ENCODE peak calls at places on chromosome 14, in nine cellular contexts. T, K, S, H, P, J, V, Z and M are unnamed samples. For H3K4me1, the result is how much of the 10 kb centered on the place peaks cover.

GRCh38 chr14:81144811-81145598 is 75.8 kb downstream of the GTF2A1 start:
- DNase-seq in T (no peak), K (no peak), S (no peak), H (no peak), P (no peak), J (no peak), V (no peak), Z (no peak), M (no peak)

GRCh38 chr14:30873308-30874119 is 845 bp upstream of the COCH start:
- DNase-seq in T (no peak), K (no peak), S (no peak), H (no peak), P (no peak), J (no peak), V (no peak), Z (no peak), M (no peak)

GRCh38 chr14:101891471-101891870 is 72.9 kb upstream of the DYNC1H1 start:
- DNase-seq in T (no peak), K (no peak), S (no peak), H (no peak), P (no peak), J (no peak), V (no peak), Z (no peak), M (no peak)

GRCh38 chr14:58395815-58396626 is at the start of gene TOMM20L:
- DNase-seq in T (peak), K (peak), S (peak), H (peak), P (peak), J (peak), V (peak), Z (peak), M (peak)

GRCh38 chr14:27077181-27077738 is 479.4 kb upstream of the NOVA1 start:
- DNase-seq in T (no peak), K (no peak), S (no peak), H (no peak), P (no peak), J (no peak), V (no peak), Z (no peak), M (no peak)

GRCh38 chr14:24876996-24877395 is 173.0 kb downstream of the STXBP6 start:
- DNase-seq in T (no peak), K (no peak), S (no peak), H (no peak), P (no peak), J (no peak), V (no peak), Z (no peak), M (no peak)

GRCh38 chr14:64478634-64479250 is 13.4 kb downstream of the AKAP5 start:
- DNase-seq in T (no peak), K (no peak), S (no peak), H (no peak), P (no peak), J (no peak), V (no peak), Z (no peak), M (no peak)

GRCh38 chr14:99604766-99605298 is 825 bp upstream of the CCDC85C start:
- DNase-seq in T (no peak), K (no peak), S (peak), H (peak), P (peak), J (no peak), V (peak), Z (no peak), M (no peak)

GRCh38 chr14:81855007-81855406 is 321.4 kb upstream of the SEL1L start:
- DNase-seq in T (no peak), K (no peak), S (no peak), H (no peak), P (no peak), J (no peak), V (no peak), Z (no peak), M (no peak)

GRCh38 chr14:65318636-65319506 is 93.7 kb upstream of the FUT8 start:
- DNase-seq in T (no peak), K (no peak), S (no peak), H (no peak), P (no peak), J (no peak), V (no peak), Z (no peak), M (no peak)

DNA sequence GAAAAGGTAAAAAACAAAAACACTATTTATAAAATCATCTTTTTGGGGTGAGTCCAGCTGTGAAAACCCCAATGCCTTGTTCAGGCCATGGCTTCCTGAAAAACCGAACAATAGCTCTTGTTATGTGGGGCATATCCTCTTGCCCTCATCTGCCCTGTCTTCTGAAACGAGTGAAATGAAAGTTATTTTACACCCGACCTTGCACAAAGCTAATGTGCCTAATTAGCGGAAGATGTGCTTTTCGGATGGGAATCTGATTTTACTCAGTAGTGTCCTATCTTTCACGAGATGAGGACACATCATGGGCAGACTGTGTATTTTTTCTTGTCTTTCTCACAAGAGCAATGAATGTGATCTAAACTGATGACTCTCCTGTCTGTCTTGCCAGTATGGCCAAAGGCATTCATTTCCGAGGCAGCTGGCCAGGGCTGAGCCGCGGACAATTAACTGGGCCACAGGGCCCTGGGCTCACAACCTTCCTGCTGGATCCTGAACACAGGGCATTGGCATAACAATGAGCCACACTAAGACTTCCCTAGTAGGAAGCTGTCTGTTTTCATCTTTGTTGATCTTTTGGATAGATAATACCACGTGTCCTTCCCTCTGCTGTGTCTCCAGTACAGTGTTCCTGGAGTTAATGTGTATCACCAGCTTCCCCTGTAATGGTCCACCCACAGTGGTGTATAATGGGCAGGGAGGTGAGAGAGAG is 86.0 kb upstream of the HIF1A start:
- DNase-seq in T (no peak), K (no peak), S (no peak), H (no peak), P (no peak), J (no peak), V (no peak), Z (no peak), M (no peak)
- H3K27ac ChIP-seq in T (peak), K (peak), S (no peak), H (no peak), P (peak), J (peak), V (no peak), Z (peak), M (no peak)

DNA sequence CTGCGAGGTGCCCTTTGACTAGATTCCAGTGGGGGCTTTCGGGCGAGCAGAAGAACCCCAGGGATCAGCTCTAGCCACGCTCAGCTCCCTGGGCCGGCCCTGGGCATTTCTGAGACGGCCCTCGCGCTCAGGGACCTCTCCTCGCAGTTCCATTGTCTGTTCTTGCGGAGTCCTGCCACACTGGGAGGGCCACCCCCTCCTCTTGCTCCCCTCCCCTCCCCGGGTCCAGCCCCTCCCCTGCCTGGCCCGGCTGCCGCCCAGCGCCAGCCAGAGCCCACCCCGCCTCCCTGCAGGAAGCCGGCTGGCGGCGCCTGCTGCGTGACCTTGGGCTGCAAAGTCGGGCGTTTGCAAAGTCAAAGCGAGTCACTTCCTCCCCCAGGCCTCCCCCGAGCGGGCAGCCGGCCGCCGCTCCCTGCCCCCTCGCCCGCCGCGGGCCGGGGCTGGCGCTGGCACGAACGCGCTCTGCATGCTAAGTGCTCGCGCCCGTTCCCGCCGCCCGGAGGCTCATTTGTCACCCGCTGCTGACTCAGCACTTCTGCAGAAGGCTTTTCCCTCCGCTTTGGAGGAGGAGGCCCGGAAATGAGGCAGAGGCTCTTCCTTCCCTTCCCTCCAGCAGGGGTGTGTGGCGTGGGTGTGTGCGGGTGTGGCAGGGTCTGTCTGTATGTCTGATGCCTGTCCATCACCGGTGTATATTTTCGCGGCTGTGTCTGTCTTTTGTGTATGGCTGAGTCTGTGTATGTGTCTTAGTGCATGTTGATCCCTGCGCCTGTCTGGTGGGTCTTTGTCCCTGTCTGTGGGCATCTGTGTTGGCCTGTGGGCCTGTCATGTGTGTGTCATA is 72.0 kb downstream of the IRF2BPL start:
- DNase-seq in T (peak), K (peak), S (peak), H (peak), P (peak), J (peak), V (peak), Z (peak), M (peak)
- H3K4me1 ChIP-seq in T (half or more), K (half or more), S (half or more), H (under half), P (half or more), J (half or more), V (half or more), Z (under half), M (under half)

DNA sequence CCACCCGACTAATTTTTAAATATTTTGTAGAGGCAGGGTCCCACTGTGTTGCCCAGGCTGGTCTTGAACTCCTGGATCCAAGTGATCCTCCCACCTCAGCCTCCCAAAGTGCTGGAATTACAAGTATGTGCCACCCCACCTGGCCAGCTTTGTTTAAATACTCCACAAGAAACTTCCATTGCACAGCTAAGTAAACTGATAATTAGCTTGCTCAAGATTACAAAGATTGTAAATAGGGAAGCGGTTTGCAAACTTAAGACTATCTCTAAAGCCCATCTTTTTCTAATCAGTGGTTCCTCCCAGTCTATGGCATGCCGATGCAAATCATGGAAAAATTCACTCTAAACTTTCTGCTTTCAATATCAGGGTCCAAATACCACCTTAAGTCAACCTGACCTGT is 9.7 kb downstream of the SLC7A8 start:
- DNase-seq in T (no peak), K (no peak), S (no peak), H (no peak), P (no peak), J (no peak), V (no peak), Z (no peak), M (no peak)
- H3K27ac ChIP-seq in T (no peak), K (no peak), S (no peak), H (no peak), P (no peak), J (peak), V (no peak), Z (peak), M (no peak)

DNA sequence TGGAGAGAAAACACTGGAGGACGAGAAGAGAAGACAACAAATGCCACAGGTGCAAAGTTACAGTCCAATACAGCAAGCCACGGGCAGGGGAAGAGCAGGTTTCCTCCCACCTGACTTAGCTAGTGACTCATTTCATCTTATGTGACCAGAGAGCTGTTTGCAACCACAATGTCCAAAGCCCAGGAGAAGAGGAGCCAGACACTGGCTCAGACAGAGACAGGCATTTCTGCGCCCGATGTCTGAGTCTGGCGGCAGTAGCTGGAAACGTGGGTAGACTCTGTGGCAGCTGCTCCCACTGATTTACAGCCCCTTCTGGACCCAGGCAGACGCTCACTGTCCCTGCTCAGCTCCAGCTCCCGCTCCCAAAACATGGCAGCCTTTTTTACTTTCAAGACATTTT is 60.0 kb downstream of the CHGA start:
- DNase-seq in T (no peak), K (no peak), S (no peak), H (no peak), P (no peak), J (no peak), V (no peak), Z (no peak), M (no peak)
- H3K4me1 ChIP-seq in T (under half), K (half or more), S (under half), H (under half), P (under half), J (under half), V (under half), Z (under half), M (under half)

GRCh38 chr14:89486505-89486904 is 69.5 kb upstream of the FOXN3 start:
- DNase-seq in T (no peak), K (no peak), S (no peak), H (no peak), P (no peak), J (no peak), V (no peak), Z (no peak), M (no peak)

GRCh38 chr14:89493406-89493805 is 76.4 kb upstream of the FOXN3 start:
- DNase-seq in T (no peak), K (no peak), S (no peak), H (no peak), P (no peak), J (no peak), V (no peak), Z (no peak), M (no peak)

GRCh38 chr14:89486961-89487360 is 69.9 kb upstream of the FOXN3 start:
- DNase-seq in T (no peak), K (no peak), S (no peak), H (no peak), P (no peak), J (no peak), V (no peak), Z (no peak), M (no peak)

GRCh38 chr14:89491701-89492381 is 74.8 kb upstream of the FOXN3 start:
- DNase-seq in T (no peak), K (no peak), S (no peak), H (no peak), P (no peak), J (no peak), V (no peak), Z (no peak), M (no peak)

DNA sequence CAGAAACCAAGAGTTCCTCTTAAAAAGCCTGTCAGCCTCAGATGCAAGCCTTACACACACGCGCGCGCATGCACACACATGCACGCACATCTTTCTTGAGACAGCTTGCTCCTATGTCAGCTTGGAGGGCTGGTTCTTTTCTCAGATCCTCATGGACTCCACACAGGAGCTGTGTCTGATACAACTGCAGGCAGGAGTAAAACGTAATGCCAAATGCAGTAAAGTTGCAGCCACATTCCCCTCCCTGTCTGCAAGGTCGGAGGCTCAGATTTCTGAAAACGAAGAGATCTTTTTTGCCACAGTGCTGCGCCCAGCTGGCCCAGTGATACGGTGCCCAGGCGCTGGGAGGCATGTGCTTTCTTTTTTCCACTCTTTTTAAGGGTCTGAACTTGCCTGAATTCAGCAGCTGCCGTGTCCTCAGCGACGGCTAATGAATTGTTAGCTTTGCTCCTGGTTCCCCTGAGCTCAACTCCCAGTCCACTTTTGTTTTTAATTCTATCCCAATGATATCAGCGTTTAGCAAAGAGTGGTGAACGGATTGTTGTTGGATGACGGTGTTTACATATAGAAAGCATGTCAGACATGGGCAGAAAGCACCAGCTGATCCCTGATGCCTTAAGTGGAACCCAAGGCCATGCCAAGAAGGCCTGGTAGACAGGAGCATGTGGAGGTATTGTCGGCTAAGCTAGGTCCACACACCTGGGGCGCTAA is 72.9 kb upstream of the FOXN3 start:
- DNase-seq in T (no peak), K (no peak), S (no peak), H (no peak), P (no peak), J (no peak), V (no peak), Z (no peak), M (no peak)
- H3K27ac ChIP-seq in T (no peak), K (no peak), S (no peak), H (no peak), P (no peak), J (peak), V (no peak), Z (no peak), M (no peak)

DNA sequence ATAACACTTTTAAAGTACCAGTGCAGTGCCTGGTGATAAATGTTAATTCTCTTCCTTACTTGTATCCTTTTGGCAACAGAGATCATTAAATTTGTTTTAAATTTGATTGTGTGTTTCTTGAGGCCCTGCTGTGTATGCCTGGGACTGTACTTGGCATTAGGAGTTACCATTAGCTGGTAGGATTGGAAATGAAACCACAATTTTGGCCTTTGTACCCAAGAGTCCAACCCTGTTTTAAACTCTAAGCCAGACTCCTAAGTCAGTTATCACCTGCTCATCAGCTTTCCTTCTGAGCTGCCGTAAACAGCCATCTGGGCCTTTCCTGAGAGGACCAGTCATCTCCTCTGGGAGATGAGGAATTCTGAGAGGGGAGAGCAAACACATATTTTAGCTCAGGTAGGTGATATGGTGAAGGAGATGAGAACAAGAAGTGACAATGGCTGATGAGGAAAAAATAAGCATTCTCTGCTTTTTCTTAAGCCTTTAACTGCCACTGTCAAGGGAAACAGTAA is 74.3 kb upstream of the SRSF5 start:
- DNase-seq in T (no peak), K (no peak), S (no peak), H (no peak), P (no peak), J (no peak), V (no peak), Z (no peak), M (no peak)
- H3K4me1 ChIP-seq in T (half or more), K (half or more), S (half or more), H (under half), P (under half), J (half or more), V (half or more), Z (half or more), M (under half)

GRCh38 chr14:34222122-34222521 is 239.9 kb downstream of the SPTSSA start:
- DNase-seq in T (no peak), K (no peak), S (no peak), H (no peak), P (peak), J (no peak), V (no peak), Z (no peak), M (no peak)

GRCh38 chr14:34224221-34224620 is 237.8 kb downstream of the SPTSSA start:
- DNase-seq in T (no peak), K (no peak), S (no peak), H (no peak), P (no peak), J (no peak), V (no peak), Z (no peak), M (no peak)

GRCh38 chr14:34220921-34221320 is 241.1 kb downstream of the SPTSSA start:
- DNase-seq in T (no peak), K (no peak), S (no peak), H (no peak), P (no peak), J (no peak), V (no peak), Z (no peak), M (no peak)

GRCh38 chr14:34223302-34224150 is 238.5 kb downstream of the SPTSSA start:
- DNase-seq in T (no peak), K (no peak), S (no peak), H (no peak), P (no peak), J (no peak), V (no peak), Z (no peak), M (no peak)

GRCh38 chr14:34222867-34223266 is 239.2 kb downstream of the SPTSSA start:
- DNase-seq in T (no peak), K (no peak), S (no peak), H (no peak), P (no peak), J (no peak), V (no peak), Z (no peak), M (no peak)
- H3K27ac ChIP-seq in T (no peak), K (no peak), S (no peak), H (no peak), P (no peak), J (no peak), V (no peak), Z (peak), M (no peak)

GRCh38 chr14:104084251-104085002 is 1.1 kb upstream of the ASPG start:
- DNase-seq in T (no peak), K (no peak), S (no peak), H (no peak), P (no peak), J (no peak), V (no peak), Z (peak), M (no peak)
- H3K4me1 ChIP-seq in T (under half), K (half or more), S (under half), H (under half), P (under half), J (under half), V (under half), Z (under half), M (half or more)

GRCh38 chr14:68397371-68397779 is 395.5 kb downstream of the ZFP36L1 start:
- DNase-seq in T (peak), K (peak), S (no peak), H (peak), P (no peak), J (no peak), V (peak), Z (no peak), M (no peak)
- H3K27ac ChIP-seq in T (no peak), K (peak), S (no peak), H (no peak), P (no peak), J (peak), V (peak), Z (peak), M (peak)